ENCODE peak calls at places on chromosomes 7 and 10, in nine cellular contexts. S is pancreas; L is H4; G is GM23248; H is HCT116; W is neural crest cell; O is effector memory CD8-positive, alpha-beta T cell; Q is body of pancreas; V is fibroblast of mammary gland. U is an unnamed sample.

GRCh38 chr10:99329238-99329890 is at the start of gene CNNM1:
- DNase-seq in S (peak), H (no peak), W (peak), G (peak), V (peak), L (no peak), Q (peak), O (no peak), U (peak)

GRCh38 chr7:134781171-134781570 is 1.7 kb downstream of the CALD1 start:
- DNase-seq in V (no peak), O (no peak), Q (no peak), G (no peak), L (no peak), H (no peak), S (no peak), W (no peak), U (no peak)

GRCh38 chr7:113015038-113015645 is 71.5 kb downstream of the GPR85 start:
- DNase-seq in S (no peak), O (no peak), L (peak), V (peak), Q (no peak), W (no peak), H (peak), G (peak), U (no peak)

GRCh38 chr7:130758429-130759056 is 24.5 kb upstream of the KLF14 start:
- DNase-seq in L (peak), Q (no peak), G (peak), V (peak), W (no peak), S (no peak), O (no peak), H (peak), U (no peak)

GRCh38 chr10:1249142-1249541 is 193.0 kb downstream of the WDR37 start:
- DNase-seq in O (no peak), S (no peak), W (no peak), H (no peak), G (no peak), Q (no peak), L (no peak), V (no peak), U (no peak)

GRCh38 chr10:52954407-52954806 is 181.8 kb upstream of the MBL2 start:
- DNase-seq in Q (no peak), W (no peak), G (no peak), V (no peak), S (no peak), H (no peak), O (no peak), L (no peak), U (no peak)

GRCh38 chr10:6049031-6049400 is 13.2 kb downstream of the IL2RA start:
- DNase-seq in Q (no peak), L (no peak), H (no peak), W (no peak), S (no peak), V (no peak), G (no peak), O (no peak), U (no peak)

GRCh38 chr7:7151285-7151684 is 31.1 kb upstream of the C1GALT1 start:
- DNase-seq in O (no peak), L (no peak), S (no peak), W (no peak), Q (no peak), G (no peak), V (peak), H (no peak), U (no peak)

GRCh38 chr7:29363636-29364425 is 169.3 kb downstream of the CHN2 start:
- DNase-seq in H (no peak), V (no peak), Q (no peak), S (no peak), G (no peak), W (no peak), L (no peak), O (no peak), U (no peak)

GRCh38 chr10:22250897-22251605 is 33.2 kb upstream of the EBLN1 start:
- DNase-seq in S (no peak), V (no peak), G (peak), W (no peak), Q (no peak), L (no peak), O (no peak), H (no peak), U (no peak)

GRCh38 chr10:69320521-69320920 is 42.2 kb downstream of the HK1 start:
- DNase-seq in O (no peak), G (no peak), S (no peak), Q (no peak), L (no peak), V (no peak), W (no peak), H (no peak), U (no peak)

GRCh38 chr7:37942934-37943610 is 22.6 kb downstream of the EPDR1 start:
- DNase-seq in G (no peak), Q (peak), V (peak), H (no peak), O (no peak), W (peak), S (peak), L (peak), U (peak)

GRCh38 chr10:62811159-62811875 is 4.8 kb downstream of the EGR2 start:
- DNase-seq in G (no peak), Q (no peak), H (no peak), V (no peak), W (no peak), L (no peak), O (no peak), S (no peak), U (no peak)

GRCh38 chr10:132066186-132066585 is 440 bp downstream of the JAKMIP3 start:
- DNase-seq in G (peak), Q (no peak), S (no peak), L (no peak), O (no peak), V (peak), W (no peak), H (no peak), U (no peak)

GRCh38 chr10:74047304-74047703 is 49.4 kb downstream of the VCL start:
- DNase-seq in V (peak), Q (no peak), G (peak), H (no peak), S (no peak), W (no peak), O (no peak), L (peak), U (no peak)

GRCh38 chr10:62732841-62733653 is 71.5 kb upstream of the ADO start:
- DNase-seq in V (peak), O (peak), G (peak), Q (no peak), W (no peak), H (peak), S (no peak), L (peak), U (no peak)

GRCh38 chr7:125355899-125356298 is 426.3 kb upstream of the POT1 start:
- DNase-seq in G (no peak), H (no peak), W (no peak), S (no peak), L (peak), V (peak), O (no peak), Q (no peak), U (no peak)

GRCh38 chr10:113578766-113579165 is 25.9 kb downstream of the HABP2 start:
- DNase-seq in Q (no peak), V (no peak), O (no peak), W (no peak), H (no peak), S (no peak), G (no peak), L (no peak), U (no peak)

GRCh38 chr7:30974605-30975256 is 11.0 kb downstream of the GHRHR start:
- DNase-seq in W (peak), O (no peak), Q (peak), H (peak), L (peak), S (peak), V (peak), G (peak), U (peak)

GRCh38 chr10:30048768-30049507 is 10.4 kb downstream of the JCAD start:
- DNase-seq in S (no peak), Q (no peak), W (no peak), G (no peak), H (no peak), V (no peak), O (no peak), L (no peak), U (no peak)

U was measured in H9.